ENCODE peak calls at places on chromosomes 3 and 15, in ten cellular contexts. One of them, this sample, is unnamed.

GRCh38 chr3:11019116-11019515 is 26.6 kb downstream of the SLC6A1 start:
- DNase-seq in sigmoid colon: no peak
- DNase-seq in HepG2: no peak
- DNase-seq in transverse colon: no peak
- DNase-seq in SK-N-SH: no peak
- DNase-seq in H1: no peak
- DNase-seq in esophagus muscularis mucosa: no peak
- DNase-seq in GM12878: no peak
- DNase-seq in stomach: no peak
- DNase-seq in K562: no peak
- DNase-seq in this sample: no peak

GRCh38 chr15:41494190-41494921 is 682 bp downstream of the ITPKA start:
- DNase-seq in sigmoid colon: no peak
- DNase-seq in HepG2: peak
- DNase-seq in transverse colon: peak
- DNase-seq in SK-N-SH: peak
- DNase-seq in H1: no peak
- DNase-seq in esophagus muscularis mucosa: no peak
- DNase-seq in GM12878: no peak
- DNase-seq in stomach: peak
- DNase-seq in K562: peak
- DNase-seq in this sample: no peak

GRCh38 chr15:52136471-52136993 is 24.0 kb upstream of the BCL2L10 start:
- DNase-seq in sigmoid colon: no peak
- DNase-seq in HepG2: no peak
- DNase-seq in transverse colon: no peak
- DNase-seq in SK-N-SH: no peak
- DNase-seq in H1: no peak
- DNase-seq in esophagus muscularis mucosa: no peak
- DNase-seq in GM12878: no peak
- DNase-seq in stomach: no peak
- DNase-seq in K562: no peak
- DNase-seq in this sample: no peak

GRCh38 chr15:25800761-25801515 is 62.2 kb downstream of the ATP10A start:
- DNase-seq in sigmoid colon: no peak
- DNase-seq in HepG2: no peak
- DNase-seq in transverse colon: no peak
- DNase-seq in SK-N-SH: no peak
- DNase-seq in H1: no peak
- DNase-seq in esophagus muscularis mucosa: peak
- DNase-seq in GM12878: no peak
- DNase-seq in stomach: no peak
- DNase-seq in K562: no peak
- DNase-seq in this sample: no peak

GRCh38 chr3:81886081-81886480 is 124.6 kb upstream of the GBE1 start:
- DNase-seq in sigmoid colon: no peak
- DNase-seq in HepG2: no peak
- DNase-seq in transverse colon: no peak
- DNase-seq in SK-N-SH: no peak
- DNase-seq in H1: no peak
- DNase-seq in esophagus muscularis mucosa: no peak
- DNase-seq in GM12878: no peak
- DNase-seq in stomach: no peak
- DNase-seq in K562: no peak
- DNase-seq in this sample: no peak

GRCh38 chr3:121529308-121529707 is 16.5 kb downstream of the POLQ start:
- DNase-seq in sigmoid colon: no peak
- DNase-seq in HepG2: peak
- DNase-seq in transverse colon: no peak
- DNase-seq in SK-N-SH: peak
- DNase-seq in H1: no peak
- DNase-seq in esophagus muscularis mucosa: no peak
- DNase-seq in GM12878: no peak
- DNase-seq in stomach: no peak
- DNase-seq in K562: no peak
- DNase-seq in this sample: no peak

GRCh38 chr3:35680866-35681650 is 41.7 kb downstream of the ARPP21 start:
- DNase-seq in sigmoid colon: no peak
- DNase-seq in HepG2: no peak
- DNase-seq in transverse colon: no peak
- DNase-seq in SK-N-SH: no peak
- DNase-seq in H1: no peak
- DNase-seq in esophagus muscularis mucosa: no peak
- DNase-seq in GM12878: no peak
- DNase-seq in stomach: no peak
- DNase-seq in K562: no peak
- DNase-seq in this sample: no peak

GRCh38 chr3:113291572-113291971 is 80.2 kb downstream of the BOC start:
- DNase-seq in sigmoid colon: no peak
- DNase-seq in HepG2: no peak
- DNase-seq in transverse colon: no peak
- DNase-seq in SK-N-SH: peak
- DNase-seq in H1: no peak
- DNase-seq in esophagus muscularis mucosa: peak
- DNase-seq in GM12878: no peak
- DNase-seq in stomach: no peak
- DNase-seq in K562: no peak
- DNase-seq in this sample: no peak

GRCh38 chr3:100745617-100746016 is 36.3 kb downstream of the TFG start:
- DNase-seq in sigmoid colon: no peak
- DNase-seq in HepG2: no peak
- DNase-seq in transverse colon: no peak
- DNase-seq in SK-N-SH: no peak
- DNase-seq in H1: no peak
- DNase-seq in esophagus muscularis mucosa: no peak
- DNase-seq in GM12878: no peak
- DNase-seq in stomach: no peak
- DNase-seq in K562: no peak
- DNase-seq in this sample: no peak

GRCh38 chr3:116000315-116000714 is 377.0 kb downstream of the GAP43 start:
- DNase-seq in sigmoid colon: peak
- DNase-seq in HepG2: peak
- DNase-seq in transverse colon: no peak
- DNase-seq in SK-N-SH: no peak
- DNase-seq in H1: no peak
- DNase-seq in esophagus muscularis mucosa: no peak
- DNase-seq in GM12878: peak
- DNase-seq in stomach: no peak
- DNase-seq in K562: peak
- DNase-seq in this sample: no peak

GRCh38 chr3:176633511-176633910 is 563.8 kb downstream of the TBL1XR1 start:
- DNase-seq in sigmoid colon: no peak
- DNase-seq in HepG2: no peak
- DNase-seq in transverse colon: no peak
- DNase-seq in SK-N-SH: no peak
- DNase-seq in H1: no peak
- DNase-seq in esophagus muscularis mucosa: no peak
- DNase-seq in GM12878: no peak
- DNase-seq in stomach: no peak
- DNase-seq in K562: peak
- DNase-seq in this sample: no peak

GRCh38 chr3:50251220-50251619 is 15.2 kb downstream of the GNAI2 start:
- DNase-seq in sigmoid colon: no peak
- DNase-seq in HepG2: no peak
- DNase-seq in transverse colon: no peak
- DNase-seq in SK-N-SH: no peak
- DNase-seq in H1: no peak
- DNase-seq in esophagus muscularis mucosa: no peak
- DNase-seq in GM12878: no peak
- DNase-seq in stomach: peak
- DNase-seq in K562: peak
- DNase-seq in this sample: no peak

GRCh38 chr3:14918356-14918860 is 29.0 kb upstream of the NR2C2 start:
- DNase-seq in sigmoid colon: no peak
- DNase-seq in HepG2: no peak
- DNase-seq in transverse colon: no peak
- DNase-seq in SK-N-SH: no peak
- DNase-seq in H1: no peak
- DNase-seq in esophagus muscularis mucosa: no peak
- DNase-seq in GM12878: no peak
- DNase-seq in stomach: no peak
- DNase-seq in K562: no peak
- DNase-seq in this sample: no peak

GRCh38 chr3:187858086-187858485 is 112.8 kb upstream of the BCL6 start:
- DNase-seq in sigmoid colon: no peak
- DNase-seq in HepG2: no peak
- DNase-seq in transverse colon: no peak
- DNase-seq in SK-N-SH: no peak
- DNase-seq in H1: no peak
- DNase-seq in esophagus muscularis mucosa: no peak
- DNase-seq in GM12878: no peak
- DNase-seq in stomach: no peak
- DNase-seq in K562: no peak
- DNase-seq in this sample: no peak

GRCh38 chr3:101377209-101377608 is 56.8 kb upstream of the IMPG2 start:
- DNase-seq in sigmoid colon: no peak
- DNase-seq in HepG2: no peak
- DNase-seq in transverse colon: no peak
- DNase-seq in SK-N-SH: no peak
- DNase-seq in H1: no peak
- DNase-seq in esophagus muscularis mucosa: no peak
- DNase-seq in GM12878: peak
- DNase-seq in stomach: no peak
- DNase-seq in K562: no peak
- DNase-seq in this sample: no peak

GRCh38 chr3:8441969-8442559 is 59.6 kb upstream of the LMCD1 start:
- DNase-seq in sigmoid colon: no peak
- DNase-seq in HepG2: peak
- DNase-seq in transverse colon: no peak
- DNase-seq in SK-N-SH: peak
- DNase-seq in H1: peak
- DNase-seq in esophagus muscularis mucosa: no peak
- DNase-seq in GM12878: no peak
- DNase-seq in stomach: no peak
- DNase-seq in K562: peak
- DNase-seq in this sample: no peak

GRCh38 chr15:76035593-76035992 is 23.4 kb upstream of the NRG4 start:
- DNase-seq in sigmoid colon: no peak
- DNase-seq in HepG2: no peak
- DNase-seq in transverse colon: no peak
- DNase-seq in SK-N-SH: no peak
- DNase-seq in H1: no peak
- DNase-seq in esophagus muscularis mucosa: no peak
- DNase-seq in GM12878: no peak
- DNase-seq in stomach: no peak
- DNase-seq in K562: no peak
- DNase-seq in this sample: no peak

GRCh38 chr3:126134219-126134975 is 46.0 kb downstream of the ALDH1L1 start:
- DNase-seq in sigmoid colon: peak
- DNase-seq in HepG2: peak
- DNase-seq in transverse colon: peak
- DNase-seq in SK-N-SH: peak
- DNase-seq in H1: no peak
- DNase-seq in esophagus muscularis mucosa: peak
- DNase-seq in GM12878: no peak
- DNase-seq in stomach: peak
- DNase-seq in K562: peak
- DNase-seq in this sample: peak

GRCh38 chr3:185688808-185689207 is 102.7 kb downstream of the SENP2 start:
- DNase-seq in sigmoid colon: no peak
- DNase-seq in HepG2: peak
- DNase-seq in transverse colon: no peak
- DNase-seq in SK-N-SH: peak
- DNase-seq in H1: peak
- DNase-seq in esophagus muscularis mucosa: no peak
- DNase-seq in GM12878: no peak
- DNase-seq in stomach: peak
- DNase-seq in K562: peak
- DNase-seq in this sample: peak

GRCh38 chr3:146145642-146146041 is 15.3 kb downstream of the PLOD2 start:
- DNase-seq in sigmoid colon: no peak
- DNase-seq in HepG2: no peak
- DNase-seq in transverse colon: no peak
- DNase-seq in SK-N-SH: no peak
- DNase-seq in H1: no peak
- DNase-seq in esophagus muscularis mucosa: no peak
- DNase-seq in GM12878: no peak
- DNase-seq in stomach: no peak
- DNase-seq in K562: no peak
- DNase-seq in this sample: no peak
- TF ChIP-seq EP300 in sigmoid colon: no peak
- TF ChIP-seq EP300 in HepG2: no peak
- TF ChIP-seq EP300 in transverse colon: no peak
- TF ChIP-seq EP300 in SK-N-SH: no peak
- TF ChIP-seq EP300 in H1: no peak
- TF ChIP-seq EP300 in esophagus muscularis mucosa: no peak
- TF ChIP-seq EP300 in GM12878: no peak
- TF ChIP-seq EP300 in stomach: no peak
- TF ChIP-seq EP300 in K562: no peak
- TF ChIP-seq EP300 in this sample: no peak

GRCh38 chr15:56040081-56041035 is 46.9 kb upstream of the NEDD4 start:
- DNase-seq in sigmoid colon: peak
- DNase-seq in HepG2: peak
- DNase-seq in transverse colon: peak
- DNase-seq in SK-N-SH: no peak
- DNase-seq in H1: peak
- DNase-seq in esophagus muscularis mucosa: no peak
- DNase-seq in GM12878: no peak
- DNase-seq in stomach: peak
- DNase-seq in K562: peak
- DNase-seq in this sample: peak
- TF ChIP-seq POLR2AphosphoS5 in sigmoid colon: peak
- TF ChIP-seq POLR2AphosphoS5 in HepG2: no peak
- TF ChIP-seq POLR2AphosphoS5 in transverse colon: peak
- TF ChIP-seq POLR2AphosphoS5 in SK-N-SH: peak
- TF ChIP-seq POLR2AphosphoS5 in H1: no peak
- TF ChIP-seq POLR2AphosphoS5 in esophagus muscularis mucosa: peak
- TF ChIP-seq POLR2AphosphoS5 in GM12878: no peak
- TF ChIP-seq POLR2AphosphoS5 in stomach: peak
- TF ChIP-seq POLR2AphosphoS5 in K562: no peak
- TF ChIP-seq POLR2AphosphoS5 in this sample: peak

GRCh38 chr3:111033470-111034108 is 38.0 kb upstream of the NECTIN3 start:
- DNase-seq in sigmoid colon: no peak
- DNase-seq in HepG2: no peak
- DNase-seq in transverse colon: no peak
- DNase-seq in SK-N-SH: no peak
- DNase-seq in H1: no peak
- DNase-seq in esophagus muscularis mucosa: no peak
- DNase-seq in GM12878: no peak
- DNase-seq in stomach: no peak
- DNase-seq in K562: no peak
- DNase-seq in this sample: no peak
- TF ChIP-seq EP300 in sigmoid colon: no peak
- TF ChIP-seq EP300 in HepG2: no peak
- TF ChIP-seq EP300 in transverse colon: no peak
- TF ChIP-seq EP300 in SK-N-SH: no peak
- TF ChIP-seq EP300 in H1: no peak
- TF ChIP-seq EP300 in esophagus muscularis mucosa: no peak
- TF ChIP-seq EP300 in GM12878: no peak
- TF ChIP-seq EP300 in stomach: no peak
- TF ChIP-seq EP300 in K562: no peak
- TF ChIP-seq EP300 in this sample: no peak

DNA sequence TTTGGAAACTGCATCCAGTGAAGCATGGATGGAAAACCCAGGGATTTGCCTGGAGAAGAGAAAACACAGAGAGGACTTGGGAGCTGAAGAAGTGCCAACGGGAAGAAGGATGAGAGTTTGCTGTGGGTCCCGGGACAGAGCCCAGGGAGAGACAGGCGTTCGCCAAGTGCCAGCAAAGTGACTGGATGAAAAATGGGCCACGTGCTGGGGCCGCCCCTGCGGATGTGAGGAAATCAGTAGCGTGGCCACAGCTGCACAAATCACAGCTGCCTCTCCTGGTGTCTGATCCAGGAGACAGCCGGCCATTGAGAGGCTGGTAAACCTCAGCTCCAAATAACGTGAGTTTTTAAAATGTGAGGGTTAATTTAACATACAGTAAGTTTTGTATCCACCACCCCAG is 70.4 kb downstream of the HES1 start:
- DNase-seq in sigmoid colon: peak
- DNase-seq in HepG2: no peak
- DNase-seq in transverse colon: peak
- DNase-seq in SK-N-SH: no peak
- DNase-seq in H1: no peak
- DNase-seq in esophagus muscularis mucosa: peak
- DNase-seq in GM12878: no peak
- DNase-seq in stomach: no peak
- DNase-seq in K562: no peak
- DNase-seq in this sample: peak
- TF ChIP-seq POLR2AphosphoS5 in sigmoid colon: peak
- TF ChIP-seq POLR2AphosphoS5 in HepG2: no peak
- TF ChIP-seq POLR2AphosphoS5 in transverse colon: no peak
- TF ChIP-seq POLR2AphosphoS5 in SK-N-SH: no peak
- TF ChIP-seq POLR2AphosphoS5 in H1: no peak
- TF ChIP-seq POLR2AphosphoS5 in esophagus muscularis mucosa: peak
- TF ChIP-seq POLR2AphosphoS5 in GM12878: no peak
- TF ChIP-seq POLR2AphosphoS5 in stomach: peak
- TF ChIP-seq POLR2AphosphoS5 in K562: no peak
- TF ChIP-seq POLR2AphosphoS5 in this sample: peak

This sample was measured in upper lobe of left lung.